ENCODE peak calls at places on chromosome 21, in eight cellular contexts. D is heart right ventricle; L is GM20000; G is CD8-positive, alpha-beta T cell; N is GM13977; W is CD4-positive, alpha-beta T cell; Z is cardiac fibroblast; H is left ventricle myocardium inferior. T is an unnamed sample.

GRCh38 chr21:38773108-38774061 is 32.3 kb upstream of the ETS2 start:
- DNase-seq in W (no peak), N (no peak), G (no peak), D (peak; percentile 23), H (no peak), L (no peak), Z (peak; percentile 92), T (no peak)

GRCh38 chr21:43608225-43608624 is 51.1 kb downstream of the HSF2BP start:
- DNase-seq in G (no peak), W (no peak), L (no peak), H (no peak), D (no peak), Z (peak; percentile 83), N (no peak), T (no peak)

GRCh38 chr21:33266784-33267135 is 593 bp downstream of the IL10RB start:
- DNase-seq in L (peak; percentile 54), H (peak; percentile 20), Z (no peak), W (peak; percentile 14), G (no peak), N (peak; percentile 53), D (no peak), T (peak; percentile 52)

GRCh38 chr21:42839271-42840231 is 39.8 kb downstream of the WDR4 start:
- DNase-seq in H (peak; percentile 9), Z (no peak), W (no peak), L (peak; percentile 38), G (no peak), N (no peak), D (no peak), T (peak; percentile 22)

GRCh38 chr21:34736116-34736870 is 67.5 kb downstream of the CLIC6 start:
- DNase-seq in L (no peak), G (no peak), D (no peak), H (no peak), W (no peak), Z (no peak), N (no peak), T (no peak)

GRCh38 chr21:42913461-42913860 is 12.0 kb downstream of the ERVH48-1 start:
- DNase-seq in Z (no peak), L (no peak), D (no peak), H (no peak), G (no peak), N (no peak), W (no peak), T (no peak)

GRCh38 chr21:42405064-42406059 is 1.7 kb downstream of the UBASH3A start:
- DNase-seq in G (no peak), D (no peak), N (no peak), L (no peak), Z (no peak), H (no peak), W (no peak), T (no peak)

GRCh38 chr21:42580793-42581201 is 67.1 kb downstream of the SLC37A1 start:
- DNase-seq in H (no peak), G (no peak), W (no peak), D (no peak), Z (no peak), N (no peak), L (no peak), T (no peak)

GRCh38 chr21:37891953-37892352 is 24.3 kb downstream of the KCNJ6 start:
- DNase-seq in N (no peak), L (no peak), H (no peak), G (no peak), W (no peak), Z (no peak), D (no peak), T (no peak)

DNA sequence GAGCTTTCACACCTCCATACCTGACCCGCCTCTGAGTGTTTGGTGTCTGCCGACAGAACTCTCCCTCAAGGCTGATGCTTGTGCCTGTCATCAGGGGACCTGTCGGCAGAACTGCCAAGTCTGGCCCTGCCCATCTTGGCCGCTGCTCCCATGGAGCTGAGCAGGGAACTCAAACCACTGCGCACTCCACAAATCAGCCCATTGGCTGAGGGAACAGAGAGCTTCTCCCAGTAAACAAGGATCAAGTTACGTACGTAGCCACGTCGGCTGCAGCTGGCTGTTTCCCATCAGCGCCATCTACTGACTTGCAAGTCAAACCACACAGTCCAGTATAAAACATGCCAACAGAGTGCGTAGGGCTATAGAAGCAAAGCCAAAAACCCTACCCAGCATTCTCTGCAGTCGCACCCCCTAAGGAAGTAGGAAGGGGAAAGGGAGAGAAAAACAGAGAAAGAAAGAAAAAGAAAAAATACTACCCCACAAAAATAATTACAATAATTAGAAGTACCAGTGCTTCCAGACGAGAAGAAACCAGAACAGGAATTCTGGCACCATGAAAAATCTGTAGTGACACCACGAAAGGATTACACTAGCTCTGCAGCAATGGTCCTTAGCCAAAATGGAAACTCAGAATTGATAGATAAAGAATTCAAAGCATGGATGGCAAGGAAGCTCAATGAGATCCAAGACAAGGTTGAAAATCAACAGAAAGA is 13.1 kb downstream of the KRTAP13-1 start:
- DNase-seq in H (no peak), D (peak; percentile 17), L (no peak), Z (peak; percentile 81), N (no peak), W (no peak), G (no peak), T (no peak)
- TF ChIP-seq CTCF in H (peak; percentile 47), D (peak; percentile 34), L (no peak), Z (peak; percentile 40), N (peak; percentile 35), W (no peak), G (no peak), T (no peak)

GRCh38 chr21:15893902-15894301 is 164.1 kb downstream of the USP25 start:
- DNase-seq in L (no peak), H (no peak), D (no peak), N (no peak), Z (no peak), G (no peak), W (no peak), T (no peak)

GRCh38 chr21:15895142-15896106 is 165.6 kb downstream of the USP25 start:
- DNase-seq in W (no peak), D (no peak), Z (peak; percentile 14), G (no peak), L (no peak), H (no peak), N (no peak), T (no peak)

GRCh38 chr21:15896501-15896900 is 166.7 kb downstream of the USP25 start:
- DNase-seq in H (no peak), N (no peak), D (no peak), W (no peak), G (no peak), Z (no peak), L (no peak), T (no peak)

DNA sequence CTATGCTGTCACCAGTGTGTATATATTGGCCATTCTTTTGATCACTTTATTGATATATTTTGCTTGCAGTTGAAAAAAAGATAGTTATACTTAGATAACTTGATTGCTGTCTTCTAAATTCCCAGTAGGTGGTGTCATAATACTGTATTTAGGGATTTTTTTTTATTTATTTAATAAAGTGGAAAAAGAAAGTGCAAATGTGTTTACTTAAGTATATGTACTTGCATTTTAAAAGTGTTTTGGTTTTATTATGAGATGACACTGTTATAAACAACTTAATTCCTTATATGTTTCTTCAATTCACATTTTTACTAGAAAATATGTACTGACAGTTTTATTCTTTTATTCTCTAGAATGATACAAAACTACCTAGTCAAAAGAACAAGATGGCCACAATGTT is 164.8 kb downstream of the USP25 start:
- DNase-seq in W (no peak), N (no peak), G (no peak), Z (peak; percentile 40), D (no peak), L (no peak), H (no peak), T (no peak)
- TF ChIP-seq CTCF in W (no peak), N (no peak), G (no peak), Z (peak; percentile 34), D (peak; percentile 47), L (no peak), H (peak; percentile 53), T (no peak)

GRCh38 chr21:44911384-44912157 is 9.1 kb downstream of the ITGB2 start:
- DNase-seq in G (peak; percentile 26), D (peak; percentile 81), L (peak; percentile 58), N (peak; percentile 61), Z (no peak), H (peak; percentile 82), W (peak; percentile 69), T (no peak)
- TF ChIP-seq CTCF in G (peak; percentile 66), D (peak; percentile 20), L (peak; percentile 57), N (peak; percentile 71), Z (no peak), H (peak; percentile 39), W (peak; percentile 58), T (peak; percentile 47)

GRCh38 chr21:46153259-46154154 is 1.9 kb downstream of the FTCD start:
- DNase-seq in L (peak; percentile 85), H (peak; percentile 54), D (peak; percentile 69), W (no peak), G (peak; percentile 17), Z (peak; percentile 66), N (peak; percentile 83), T (peak; percentile 73)
- TF ChIP-seq CTCF in L (peak; percentile 80), H (peak; percentile 80), D (peak; percentile 78), W (peak; percentile 44), G (peak; percentile 52), Z (peak; percentile 89), N (peak; percentile 78), T (peak; percentile 74)

GRCh38 chr21:14285147-14285546 is 69.2 kb downstream of the RBM11 start:
- DNase-seq in W (no peak), H (no peak), Z (no peak), D (no peak), G (no peak), L (no peak), N (no peak), T (no peak)

GRCh38 chr21:14290584-14290983 is 74.6 kb downstream of the RBM11 start:
- DNase-seq in H (no peak), Z (no peak), G (no peak), L (no peak), N (no peak), D (no peak), W (no peak), T (no peak)
- TF ChIP-seq CTCF in H (no peak), Z (no peak), G (no peak), L (no peak), N (no peak), D (no peak), W (no peak), T (no peak)

T was measured in GM10248.